ENCODE peak calls at places on chromosomes 5 and 9, in seven cellular contexts. One of them, this sample, is unnamed.

GRCh38 chr9:89395931-89396710 is 77.8 kb downstream of the SECISBP2 start:
- DNase-seq in HepG2: no peak
- DNase-seq in neuronal stem cell: no peak
- DNase-seq in NCI-H1694 treated with DMSO at 0.1 percent for 48 hours: no peak
- DNase-seq in left lobe of liver: no peak
- DNase-seq in cardiac fibroblast: peak; percentile 6
- DNase-seq in progenitor cell of endocrine pancreas: no peak
- DNase-seq in this sample: no peak

GRCh38 chr9:75713373-75713772 is 177.1 kb upstream of the PCSK5 start:
- DNase-seq in cardiac fibroblast: no peak
- DNase-seq in left lobe of liver: no peak
- DNase-seq in HepG2: no peak
- DNase-seq in NCI-H1694 treated with DMSO at 0.1 percent for 48 hours: no peak
- DNase-seq in neuronal stem cell: no peak
- DNase-seq in progenitor cell of endocrine pancreas: no peak
- DNase-seq in this sample: no peak

GRCh38 chr5:107869459-107870115 is 198.8 kb upstream of the EFNA5 start:
- DNase-seq in cardiac fibroblast: peak; percentile 84
- DNase-seq in HepG2: no peak
- DNase-seq in neuronal stem cell: no peak
- DNase-seq in progenitor cell of endocrine pancreas: no peak
- DNase-seq in NCI-H1694 treated with DMSO at 0.1 percent for 48 hours: no peak
- DNase-seq in left lobe of liver: no peak
- DNase-seq in this sample: no peak

GRCh38 chr5:55429707-55430253 is 105.0 kb downstream of the PLPP1 start:
- DNase-seq in NCI-H1694 treated with DMSO at 0.1 percent for 48 hours: no peak
- DNase-seq in left lobe of liver: peak; percentile 56
- DNase-seq in progenitor cell of endocrine pancreas: no peak
- DNase-seq in neuronal stem cell: no peak
- DNase-seq in HepG2: peak; percentile 84
- DNase-seq in cardiac fibroblast: no peak
- DNase-seq in this sample: no peak

GRCh38 chr9:4970970-4971641 is 14.0 kb upstream of the JAK2 start:
- DNase-seq in left lobe of liver: no peak
- DNase-seq in progenitor cell of endocrine pancreas: no peak
- DNase-seq in HepG2: no peak
- DNase-seq in neuronal stem cell: no peak
- DNase-seq in NCI-H1694 treated with DMSO at 0.1 percent for 48 hours: no peak
- DNase-seq in cardiac fibroblast: no peak
- DNase-seq in this sample: peak; percentile 58

GRCh38 chr5:143153332-143154119 is 250.0 kb downstream of the NR3C1 start:
- DNase-seq in left lobe of liver: no peak
- DNase-seq in NCI-H1694 treated with DMSO at 0.1 percent for 48 hours: no peak
- DNase-seq in cardiac fibroblast: peak; percentile 76
- DNase-seq in HepG2: no peak
- DNase-seq in progenitor cell of endocrine pancreas: no peak
- DNase-seq in neuronal stem cell: no peak
- DNase-seq in this sample: no peak

GRCh38 chr5:108193021-108193795 is 188.7 kb downstream of the FBXL17 start:
- DNase-seq in progenitor cell of endocrine pancreas: no peak
- DNase-seq in left lobe of liver: no peak
- DNase-seq in NCI-H1694 treated with DMSO at 0.1 percent for 48 hours: no peak
- DNase-seq in cardiac fibroblast: peak; percentile 66
- DNase-seq in neuronal stem cell: no peak
- DNase-seq in HepG2: no peak
- DNase-seq in this sample: no peak

GRCh38 chr9:114487607-114488300 is 17.5 kb downstream of the WHRN start:
- DNase-seq in progenitor cell of endocrine pancreas: peak; percentile 53
- DNase-seq in neuronal stem cell: peak; percentile 81
- DNase-seq in cardiac fibroblast: peak; percentile 77
- DNase-seq in HepG2: peak; percentile 71
- DNase-seq in NCI-H1694 treated with DMSO at 0.1 percent for 48 hours: peak; percentile 43
- DNase-seq in left lobe of liver: peak; percentile 69
- DNase-seq in this sample: peak; percentile 27

GRCh38 chr9:94779101-94779500 is 52.6 kb downstream of the AOPEP start:
- DNase-seq in left lobe of liver: no peak
- DNase-seq in neuronal stem cell: no peak
- DNase-seq in cardiac fibroblast: no peak
- DNase-seq in NCI-H1694 treated with DMSO at 0.1 percent for 48 hours: no peak
- DNase-seq in progenitor cell of endocrine pancreas: no peak
- DNase-seq in HepG2: no peak
- DNase-seq in this sample: no peak

GRCh38 chr9:132439153-132439552 is 29.1 kb downstream of the CFAP77 start:
- DNase-seq in HepG2: no peak
- DNase-seq in NCI-H1694 treated with DMSO at 0.1 percent for 48 hours: no peak
- DNase-seq in neuronal stem cell: no peak
- DNase-seq in progenitor cell of endocrine pancreas: no peak
- DNase-seq in cardiac fibroblast: no peak
- DNase-seq in left lobe of liver: no peak
- DNase-seq in this sample: no peak

GRCh38 chr5:15483348-15484090 is 16.5 kb upstream of the FBXL7 start:
- DNase-seq in HepG2: no peak
- DNase-seq in left lobe of liver: no peak
- DNase-seq in NCI-H1694 treated with DMSO at 0.1 percent for 48 hours: no peak
- DNase-seq in cardiac fibroblast: peak; percentile 7
- DNase-seq in neuronal stem cell: no peak
- DNase-seq in progenitor cell of endocrine pancreas: no peak
- DNase-seq in this sample: no peak

GRCh38 chr9:17555362-17556054 is 23.4 kb upstream of the SH3GL2 start:
- DNase-seq in HepG2: no peak
- DNase-seq in NCI-H1694 treated with DMSO at 0.1 percent for 48 hours: no peak
- DNase-seq in progenitor cell of endocrine pancreas: no peak
- DNase-seq in left lobe of liver: no peak
- DNase-seq in neuronal stem cell: no peak
- DNase-seq in cardiac fibroblast: no peak
- DNase-seq in this sample: no peak

GRCh38 chr5:2849429-2849828 is 98.0 kb upstream of the IRX2 start:
- DNase-seq in cardiac fibroblast: no peak
- DNase-seq in left lobe of liver: no peak
- DNase-seq in progenitor cell of endocrine pancreas: no peak
- DNase-seq in neuronal stem cell: no peak
- DNase-seq in NCI-H1694 treated with DMSO at 0.1 percent for 48 hours: no peak
- DNase-seq in HepG2: no peak
- DNase-seq in this sample: no peak

GRCh38 chr9:33290994-33291397 is 680 bp downstream of the NFX1 start:
- DNase-seq in cardiac fibroblast: no peak
- DNase-seq in neuronal stem cell: no peak
- DNase-seq in HepG2: peak; percentile 54
- DNase-seq in NCI-H1694 treated with DMSO at 0.1 percent for 48 hours: peak; percentile 13
- DNase-seq in left lobe of liver: no peak
- DNase-seq in progenitor cell of endocrine pancreas: no peak
- DNase-seq in this sample: no peak

GRCh38 chr9:76161546-76161945 is 232.7 kb downstream of the RFK start:
- DNase-seq in HepG2: no peak
- DNase-seq in progenitor cell of endocrine pancreas: no peak
- DNase-seq in cardiac fibroblast: peak; percentile 74
- DNase-seq in NCI-H1694 treated with DMSO at 0.1 percent for 48 hours: no peak
- DNase-seq in neuronal stem cell: no peak
- DNase-seq in left lobe of liver: no peak
- DNase-seq in this sample: no peak

GRCh38 chr5:56543431-56544385 is 271.6 kb upstream of the MAP3K1 start:
- DNase-seq in NCI-H1694 treated with DMSO at 0.1 percent for 48 hours: no peak
- DNase-seq in progenitor cell of endocrine pancreas: no peak
- DNase-seq in left lobe of liver: no peak
- DNase-seq in neuronal stem cell: no peak
- DNase-seq in cardiac fibroblast: peak; percentile 31
- DNase-seq in HepG2: no peak
- DNase-seq in this sample: no peak